ENCODE peak calls at places on chromosomes 6 and 20, in five cellular contexts. One of them, this sample, is unnamed.

GRCh38 chr6:16482702-16483314 is 244.4 kb downstream of the GMPR start:
- DNase-seq in K562: no peak
- DNase-seq in GM12878: no peak
- DNase-seq in HepG2: no peak
- DNase-seq in H1: no peak
- DNase-seq in this sample: no peak

GRCh38 chr6:150183966-150184365 is 41.1 kb downstream of the PPP1R14C start:
- DNase-seq in H1: no peak
- DNase-seq in K562: no peak
- DNase-seq in HepG2: no peak
- DNase-seq in GM12878: no peak
- DNase-seq in this sample: no peak

GRCh38 chr6:83055366-83055964 is 10.2 kb downstream of the UBE3D start:
- DNase-seq in HepG2: peak
- DNase-seq in GM12878: no peak
- DNase-seq in K562: peak
- DNase-seq in H1: no peak
- DNase-seq in this sample: peak

GRCh38 chr20:63114693-63115069 is 101.2 kb downstream of the YTHDF1 start:
- DNase-seq in H1: no peak
- DNase-seq in GM12878: no peak
- DNase-seq in K562: no peak
- DNase-seq in HepG2: no peak
- DNase-seq in this sample: no peak

GRCh38 chr20:57411406-57412283 is 20.4 kb downstream of the RBM38 start:
- DNase-seq in HepG2: no peak
- DNase-seq in GM12878: no peak
- DNase-seq in K562: no peak
- DNase-seq in H1: no peak
- DNase-seq in this sample: no peak

GRCh38 chr6:7912736-7913517 is 2.3 kb upstream of the TXNDC5 start:
- DNase-seq in H1: no peak
- DNase-seq in K562: peak
- DNase-seq in HepG2: no peak
- DNase-seq in GM12878: no peak
- DNase-seq in this sample: no peak

GRCh38 chr20:38049800-38050199 is 16.3 kb downstream of the RPRD1B start:
- DNase-seq in H1: no peak
- DNase-seq in GM12878: no peak
- DNase-seq in HepG2: peak
- DNase-seq in K562: no peak
- DNase-seq in this sample: no peak

GRCh38 chr20:59179988-59180387 is 16.4 kb downstream of the ZNF831 start:
- DNase-seq in K562: no peak
- DNase-seq in H1: no peak
- DNase-seq in HepG2: no peak
- DNase-seq in GM12878: no peak
- DNase-seq in this sample: no peak

GRCh38 chr6:43695078-43695966 is 7.7 kb upstream of the MRPS18A start:
- DNase-seq in K562: no peak
- DNase-seq in GM12878: no peak
- DNase-seq in H1: no peak
- DNase-seq in HepG2: no peak
- DNase-seq in this sample: peak

GRCh38 chr20:22394583-22394982 is 189.8 kb downstream of the FOXA2 start:
- DNase-seq in K562: no peak
- DNase-seq in HepG2: no peak
- DNase-seq in H1: no peak
- DNase-seq in GM12878: no peak
- DNase-seq in this sample: no peak
- TF ChIP-seq USF2 in K562: no peak
- TF ChIP-seq USF2 in HepG2: no peak
- TF ChIP-seq USF2 in H1: no peak
- TF ChIP-seq USF2 in GM12878: no peak
- TF ChIP-seq USF2 in this sample: no peak

GRCh38 chr6:36571122-36572043 is 22.8 kb upstream of the SRSF3 start:
- DNase-seq in HepG2: no peak
- DNase-seq in GM12878: no peak
- DNase-seq in H1: no peak
- DNase-seq in K562: no peak
- DNase-seq in this sample: no peak

GRCh38 chr6:36574679-36575078 is 19.5 kb upstream of the SRSF3 start:
- DNase-seq in H1: no peak
- DNase-seq in HepG2: no peak
- DNase-seq in K562: no peak
- DNase-seq in GM12878: no peak
- DNase-seq in this sample: no peak

GRCh38 chr6:36566418-36566905 is 19.2 kb upstream of the STK38 start:
- DNase-seq in GM12878: no peak
- DNase-seq in HepG2: peak
- DNase-seq in H1: no peak
- DNase-seq in K562: no peak
- DNase-seq in this sample: no peak

DNA sequence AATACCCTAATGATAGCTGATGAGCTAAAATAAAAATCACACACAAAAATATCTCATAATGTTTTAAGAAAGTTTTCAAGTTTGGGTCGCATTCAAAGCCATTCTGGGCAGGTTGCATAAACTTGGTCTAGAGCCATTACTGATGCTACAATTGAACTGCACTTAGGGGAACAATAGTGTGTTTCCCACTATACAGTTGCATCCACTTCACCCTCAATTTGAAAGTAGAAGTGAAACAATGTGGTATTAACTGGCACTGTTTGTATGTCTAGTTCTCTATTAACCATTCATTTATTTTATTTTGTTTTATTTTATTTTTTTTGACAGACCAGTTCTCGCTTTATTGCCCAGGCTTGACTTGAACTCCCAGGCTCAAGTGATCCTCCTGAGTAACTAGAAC is 23.0 kb upstream of the STK38 start:
- DNase-seq in K562: no peak
- DNase-seq in GM12878: no peak
- DNase-seq in HepG2: no peak
- DNase-seq in H1: no peak
- DNase-seq in this sample: no peak
- TF ChIP-seq CREB1 in K562: no peak
- TF ChIP-seq CREB1 in GM12878: no peak
- TF ChIP-seq CREB1 in HepG2: no peak
- TF ChIP-seq CREB1 in H1: no peak
- TF ChIP-seq CREB1 in this sample: no peak

GRCh38 chr20:16415079-16415478 is 158.2 kb downstream of the KIF16B start:
- DNase-seq in H1: no peak
- DNase-seq in GM12878: no peak
- DNase-seq in K562: no peak
- DNase-seq in HepG2: no peak
- DNase-seq in this sample: no peak
- TF ChIP-seq USF2 in H1: no peak
- TF ChIP-seq USF2 in GM12878: no peak
- TF ChIP-seq USF2 in K562: no peak
- TF ChIP-seq USF2 in HepG2: no peak
- TF ChIP-seq USF2 in this sample: no peak

DNA sequence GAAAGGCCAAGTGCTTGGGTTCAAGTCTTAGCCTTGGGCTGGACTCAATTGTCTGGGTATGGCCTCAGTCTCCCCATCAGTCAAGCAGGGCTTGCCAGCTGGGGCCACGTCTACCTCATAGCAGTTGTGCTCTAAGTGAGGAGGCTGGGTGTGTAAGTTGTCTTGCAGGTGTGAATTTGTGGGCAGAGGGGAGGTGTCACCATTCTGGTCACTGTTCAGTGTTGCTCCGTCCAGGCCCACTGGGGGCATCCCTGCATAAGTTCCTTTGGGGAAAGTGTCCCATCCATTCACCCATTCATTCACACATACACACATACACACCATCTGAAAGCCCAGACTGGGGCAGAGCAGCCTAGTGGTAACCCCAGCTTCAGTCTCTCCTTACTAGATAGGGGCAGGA is 36.3 kb downstream of the TFEB start:
- DNase-seq in H1: no peak
- DNase-seq in K562: no peak
- DNase-seq in GM12878: no peak
- DNase-seq in HepG2: no peak
- DNase-seq in this sample: no peak
- TF ChIP-seq CREB1 in H1: no peak
- TF ChIP-seq CREB1 in K562: no peak
- TF ChIP-seq CREB1 in GM12878: no peak
- TF ChIP-seq CREB1 in HepG2: no peak
- TF ChIP-seq CREB1 in this sample: no peak

DNA sequence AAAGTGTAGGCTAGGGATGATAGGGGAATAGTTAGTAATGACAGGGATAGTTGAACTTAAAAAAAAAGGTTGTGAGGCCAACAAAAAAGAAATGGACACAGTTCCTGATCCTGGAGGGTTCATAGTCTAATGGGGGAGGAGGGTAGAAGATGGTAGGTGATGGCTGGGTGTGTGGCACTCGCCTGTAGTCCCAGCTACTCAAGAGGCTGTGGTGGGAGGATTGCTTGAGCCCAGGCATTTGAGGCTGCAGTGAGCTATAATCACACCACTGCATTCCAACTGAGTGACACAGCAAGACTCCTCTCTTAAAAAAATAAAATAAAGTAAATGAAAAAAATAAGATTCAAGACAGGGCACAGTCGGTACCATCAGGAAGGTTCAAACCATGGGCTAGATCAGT is 2.4 kb upstream of the MICB start:
- DNase-seq in HepG2: no peak
- DNase-seq in GM12878: no peak
- DNase-seq in H1: no peak
- DNase-seq in K562: no peak
- DNase-seq in this sample: no peak
- TF ChIP-seq USF2 in HepG2: no peak
- TF ChIP-seq USF2 in GM12878: no peak
- TF ChIP-seq USF2 in H1: no peak
- TF ChIP-seq USF2 in K562: no peak
- TF ChIP-seq USF2 in this sample: no peak

This sample was measured in WTC11.